ENCODE peak calls at places on chromosomes 6 and 20, in four cellular contexts. I, B, E and F are unnamed samples.

GRCh38 chr20:25539742-25540201 is 45.6 kb downstream of the NINL start:
- DNase-seq in I (no peak), B (no peak), E (peak; percentile 52), F (peak; percentile 40)

GRCh38 chr6:165231581-165232276 is 77.7 kb downstream of the C6orf118 start:
- DNase-seq in I (no peak), B (peak; percentile 37), E (peak; percentile 72), F (peak; percentile 65)

GRCh38 chr20:46004813-46005505 is 3.7 kb upstream of the MMP9 start:
- DNase-seq in I (no peak), B (no peak), E (no peak), F (no peak)

GRCh38 chr6:108168501-108168979 is 2.7 kb downstream of the NR2E1 start:
- DNase-seq in I (no peak), B (peak; percentile 66), E (peak; percentile 8), F (peak; percentile 19)

GRCh38 chr6:135163440-135163738 is 17.7 kb upstream of the MYB start:
- DNase-seq in I (no peak), B (no peak), E (no peak), F (no peak)

GRCh38 chr6:36986704-36987047 is 680 bp upstream of the MTCH1 start:
- DNase-seq in I (no peak), B (no peak), E (no peak), F (no peak)

GRCh38 chr6:133827766-133828165 is 61.1 kb upstream of the TCF21 start:
- DNase-seq in I (no peak), B (peak; percentile 20), E (peak; percentile 71), F (no peak)

GRCh38 chr6:15184441-15184861 is 61.4 kb upstream of the JARID2 start:
- DNase-seq in I (no peak), B (no peak), E (no peak), F (no peak)

GRCh38 chr6:5677219-5678000 is 329.3 kb downstream of the NRN1 start:
- DNase-seq in I (no peak), B (no peak), E (peak; percentile 32), F (peak; percentile 30)

GRCh38 chr6:38818691-38819090 is 103.6 kb downstream of the DNAH8 start:
- DNase-seq in I (no peak), B (no peak), E (no peak), F (no peak)

GRCh38 chr6:72321741-72322140 is 300.1 kb upstream of the KCNQ5 start:
- DNase-seq in I (no peak), B (no peak), E (peak; percentile 65), F (peak; percentile 66)

GRCh38 chr6:20575125-20575524 is 40.9 kb downstream of the CDKAL1 start:
- DNase-seq in I (no peak), B (no peak), E (no peak), F (no peak)

GRCh38 chr6:107506145-107506544 is 16.2 kb downstream of the SOBP start:
- DNase-seq in I (no peak), B (no peak), E (no peak), F (no peak)

GRCh38 chr6:20542927-20543602 is 8.8 kb downstream of the CDKAL1 start:
- DNase-seq in I (no peak), B (peak; percentile 92), E (peak; percentile 48), F (peak; percentile 88)

GRCh38 chr20:58225490-58226200 is 2.8 kb downstream of the ANKRD60 start:
- DNase-seq in I (no peak), B (no peak), E (peak; percentile 25), F (no peak)

GRCh38 chr20:44448753-44449546 is 26.7 kb upstream of the TTPAL start:
- DNase-seq in I (no peak), B (no peak), E (no peak), F (peak; percentile 34)
- TF ChIP-seq CTCF in I (no peak), B (no peak), E (peak; percentile 16), F (peak; percentile 46)

GRCh38 chr6:121680058-121680457 is 244.6 kb downstream of the GJA1 start:
- DNase-seq in I (no peak), B (no peak), E (no peak), F (no peak)
- TF ChIP-seq CTCF in I (no peak), B (no peak), E (no peak), F (no peak)

DNA sequence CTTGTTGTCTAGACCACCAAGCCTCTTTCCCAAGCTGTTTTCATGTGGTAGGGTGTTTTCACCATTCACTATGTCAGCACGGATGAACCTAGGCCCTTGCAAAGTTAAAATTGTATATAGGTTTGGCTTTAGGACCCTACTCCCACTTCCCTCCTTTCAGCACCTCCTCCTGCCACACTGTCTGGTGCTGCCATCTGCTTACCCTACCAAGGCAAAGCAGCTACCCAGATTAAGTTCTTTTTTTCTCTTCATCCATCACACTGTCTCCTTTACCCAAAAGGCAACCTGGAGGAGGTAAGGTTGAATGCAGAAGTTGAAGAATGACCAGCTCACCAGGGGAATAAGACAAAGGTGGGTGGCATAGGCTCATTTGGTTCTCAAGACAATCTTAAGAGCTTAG is 184.0 kb downstream of the CDC5L start:
- DNase-seq in I (no peak), B (no peak), E (no peak), F (no peak)
- TF ChIP-seq CTCF in I (no peak), B (no peak), E (no peak), F (no peak)

DNA sequence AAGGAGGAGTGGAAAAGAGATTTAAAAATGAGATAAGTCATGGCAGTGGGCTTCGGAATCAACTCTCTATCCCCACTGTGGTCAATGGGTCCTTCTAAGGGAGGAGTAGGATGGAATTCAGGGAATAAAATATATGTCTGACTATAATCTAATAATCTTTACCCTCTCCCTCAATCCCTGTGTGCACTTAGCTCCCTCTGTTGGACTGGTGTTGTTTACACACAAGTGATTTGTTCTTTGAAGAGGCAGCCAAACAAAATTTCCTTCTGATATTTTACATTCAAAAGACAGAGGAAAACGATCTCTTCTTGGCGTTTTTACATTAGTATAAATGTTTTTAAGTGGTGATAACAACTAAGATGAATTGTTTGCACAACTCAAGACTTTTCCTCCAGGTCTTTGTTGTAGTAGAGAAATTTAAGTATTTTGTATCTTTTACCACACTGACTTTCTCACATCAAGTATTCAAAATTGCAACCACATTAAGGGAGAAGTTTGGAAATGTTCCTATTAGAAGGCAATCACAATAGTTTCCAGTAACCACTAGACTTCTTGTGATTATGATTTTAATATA is 317.7 kb downstream of the CENPW start:
- DNase-seq in I (no peak), B (peak; percentile 42), E (peak; percentile 47), F (peak; percentile 71)
- TF ChIP-seq CTCF in I (no peak), B (peak; percentile 61), E (peak; percentile 68), F (peak; percentile 80)

GRCh38 chr6:161837449-161837735 is 563.5 kb upstream of the AGPAT4 start:
- DNase-seq in I (no peak), B (no peak), E (no peak), F (no peak)

GRCh38 chr6:161838306-161839035 is 564.6 kb upstream of the AGPAT4 start:
- DNase-seq in I (no peak), B (no peak), E (no peak), F (no peak)

GRCh38 chr6:161835426-161836029 is 561.7 kb upstream of the AGPAT4 start:
- DNase-seq in I (no peak), B (no peak), E (no peak), F (no peak)

GRCh38 chr6:161837854-161838253 is 564.0 kb upstream of the AGPAT4 start:
- DNase-seq in I (no peak), B (no peak), E (no peak), F (peak; percentile 1)

GRCh38 chr6:161836643-161837448 is 563.0 kb upstream of the AGPAT4 start:
- DNase-seq in I (no peak), B (peak; percentile 15), E (no peak), F (peak; percentile 23)
- TF ChIP-seq CTCF in I (no peak), B (peak; percentile 65), E (peak; percentile 53), F (peak; percentile 53)

DNA sequence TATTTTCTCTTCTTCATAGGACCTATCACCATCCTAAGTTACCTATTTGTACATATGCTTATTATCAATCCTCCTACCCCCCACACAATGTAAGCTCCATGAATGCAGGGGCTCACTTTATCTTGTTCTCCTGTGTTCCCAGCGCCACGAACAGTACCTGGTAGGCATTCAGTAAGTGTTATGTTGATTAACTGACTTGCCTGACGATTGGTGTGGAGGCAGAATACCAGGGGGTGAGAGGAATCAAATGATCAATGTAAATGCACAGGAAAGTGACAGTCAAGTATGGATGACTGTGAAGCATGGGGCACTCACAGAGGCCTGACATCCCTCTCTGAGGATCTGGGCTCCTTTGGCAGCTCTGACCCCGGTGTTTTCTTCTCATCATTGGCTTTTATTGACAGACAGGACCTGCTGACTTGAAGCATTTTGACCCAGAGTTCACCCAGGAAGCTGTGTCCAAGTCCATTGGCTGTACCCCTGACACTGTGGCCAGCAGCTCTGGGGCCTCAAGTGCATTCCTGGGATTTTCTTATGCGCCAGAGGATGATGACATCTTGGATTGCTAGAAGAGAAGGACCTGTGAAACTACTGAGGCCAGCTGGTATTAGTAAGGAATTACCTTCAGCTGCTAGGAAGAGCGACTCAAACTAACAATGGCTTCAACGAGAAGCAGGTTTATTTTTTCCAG is 6.1 kb upstream of the IFT52 start:
- DNase-seq in I (no peak), B (no peak), E (peak; percentile 92), F (peak; percentile 31)
- TF ChIP-seq CTCF in I (no peak), B (no peak), E (no peak), F (no peak)

GRCh38 chr20:40966103-40966502 is 62.5 kb upstream of the TOP1 start:
- DNase-seq in I (no peak), B (no peak), E (no peak), F (no peak)
- TF ChIP-seq CTCF in I (no peak), B (peak; percentile 49), E (peak; percentile 38), F (peak; percentile 31)

GRCh38 chr6:85678000-85678601 is 35.4 kb upstream of the SYNCRIP start:
- DNase-seq in I (no peak), B (no peak), E (no peak), F (peak; percentile 8)
- TF ChIP-seq CTCF in I (no peak), B (no peak), E (no peak), F (no peak)

DNA sequence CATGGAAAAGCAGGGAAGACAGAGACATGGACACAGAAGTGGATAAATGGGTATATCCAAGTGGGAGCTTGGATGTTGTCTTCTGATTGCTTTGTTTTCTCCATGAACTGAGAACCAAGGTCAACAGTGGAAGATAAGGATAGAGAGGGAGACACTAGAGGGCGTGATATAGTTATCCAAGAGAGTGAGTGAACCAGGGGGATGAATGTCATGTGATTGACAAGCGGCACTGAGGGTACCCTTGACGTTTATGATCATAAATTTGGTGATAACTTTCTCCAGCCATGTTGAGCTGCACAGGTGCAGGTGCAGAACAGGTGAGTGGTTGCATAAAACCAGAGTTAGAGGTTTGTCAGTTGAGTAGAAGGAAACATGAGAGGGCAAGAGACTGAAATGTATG is 20.7 kb downstream of the EBF4 start:
- DNase-seq in I (no peak), B (no peak), E (no peak), F (peak; percentile 14)
- TF ChIP-seq CTCF in I (no peak), B (peak; percentile 6), E (peak; percentile 40), F (peak; percentile 26)

GRCh38 chr6:44128020-44128917 is 915 bp downstream of the TMEM63B start:
- DNase-seq in I (peak; percentile 63), B (no peak), E (no peak), F (peak; percentile 10)
- TF ChIP-seq CTCF in I (no peak), B (no peak), E (no peak), F (no peak)